ENCODE peak calls at places on chromosomes 3 and 15, in seven cellular contexts. B is body of pancreas, E is testis, H is OCI-LY7, D is upper lobe of left lung, Y is endothelial cell of umbilical vein, T is brain microvascular endothelial cell. O is an unnamed sample.

GRCh38 chr3:54033761-54034160 is 88.6 kb upstream of the CACNA2D3 start:
- DNase-seq in B (no peak), E (peak; percentile 56), H (no peak), D (peak; percentile 29), Y (no peak), T (no peak), O (no peak)

GRCh38 chr3:11228041-11228440 is 44.2 kb upstream of the ATG7 start:
- DNase-seq in B (no peak), E (peak; percentile 38), H (no peak), D (no peak), Y (no peak), T (no peak), O (no peak)

GRCh38 chr3:126245811-126246727 is 65.7 kb upstream of the ALDH1L1 start:
- DNase-seq in B (peak; percentile 66), E (peak; percentile 78), H (peak; percentile 66), D (peak; percentile 81), Y (peak; percentile 54), T (peak; percentile 57), O (no peak)

GRCh38 chr3:18738393-18739097 is 313.4 kb upstream of the SATB1 start:
- DNase-seq in B (no peak), E (no peak), H (no peak), D (no peak), Y (no peak), T (no peak), O (no peak)

GRCh38 chr3:119181765-119182164 is 8.4 kb downstream of the UPK1B start:
- DNase-seq in B (peak; percentile 20), E (no peak), H (no peak), D (no peak), Y (no peak), T (peak; percentile 29), O (no peak)

GRCh38 chr3:31106204-31106603 is 211.7 kb upstream of the GADL1 start:
- DNase-seq in B (no peak), E (no peak), H (peak; percentile 9), D (no peak), Y (no peak), T (peak; percentile 64), O (no peak)

GRCh38 chr15:40388941-40389823 is 6.7 kb downstream of the KNSTRN start:
- DNase-seq in B (no peak), E (no peak), H (no peak), D (no peak), Y (no peak), T (no peak), O (no peak)

GRCh38 chr3:188578579-188579363 is 424.8 kb downstream of the LPP start:
- DNase-seq in B (peak; percentile 30), E (peak; percentile 67), H (peak; percentile 30), D (no peak), Y (peak; percentile 7), T (peak; percentile 73), O (peak; percentile 94)

GRCh38 chr15:70781236-70781635 is 17.9 kb upstream of the UACA start:
- DNase-seq in B (no peak), E (no peak), H (no peak), D (no peak), Y (no peak), T (no peak), O (no peak)

GRCh38 chr15:100340721-100341661 is 784 bp downstream of the ADAMTS17 start:
- DNase-seq in B (peak; percentile 43), E (no peak), H (no peak), D (peak; percentile 90), Y (no peak), T (no peak), O (no peak)

GRCh38 chr3:19799115-19799514 is 134.9 kb downstream of the EFHB start:
- DNase-seq in B (no peak), E (no peak), H (no peak), D (no peak), Y (no peak), T (no peak), O (no peak)

GRCh38 chr3:54822206-54822605 is 105.7 kb downstream of the LRTM1 start:
- DNase-seq in B (peak; percentile 18), E (peak; percentile 27), H (no peak), D (no peak), Y (no peak), T (peak; percentile 4), O (no peak)

GRCh38 chr3:124572851-124573405 is 157.3 kb upstream of the UMPS start:
- DNase-seq in B (no peak), E (no peak), H (no peak), D (no peak), Y (no peak), T (no peak), O (no peak)

GRCh38 chr15:49313650-49314049 is 109.4 kb upstream of the FGF7 start:
- DNase-seq in B (no peak), E (no peak), H (no peak), D (no peak), Y (no peak), T (peak; percentile 70), O (no peak)

GRCh38 chr3:160485931-160486330 is 36.3 kb upstream of the TRIM59 start:
- DNase-seq in B (no peak), E (no peak), H (no peak), D (no peak), Y (peak; percentile 28), T (no peak), O (no peak)

GRCh38 chr15:79966634-79967330 is 4.2 kb downstream of the BCL2A1 start:
- DNase-seq in B (no peak), E (no peak), H (no peak), D (no peak), Y (no peak), T (no peak), O (no peak)
- TF ChIP-seq CTCF in B (no peak), E (no peak), H (no peak), D (no peak), Y (no peak), T (no peak), O (no peak)

GRCh38 chr3:150739200-150739863 is 23.6 kb downstream of the SIAH2 start:
- DNase-seq in B (no peak), E (no peak), H (no peak), D (no peak), Y (no peak), T (no peak), O (no peak)
- H3K27ac ChIP-seq in B (peak overlapping the region; percentile 72), E (no peak overlapping the region), H (peak overlapping the region; percentile 37), D (no peak overlapping the region), Y (no peak overlapping the region), T (no peak overlapping the region), O (no peak overlapping the region)

GRCh38 chr15:29873264-29873663 is 51.0 kb upstream of the TJP1 start:
- DNase-seq in B (no peak), E (no peak), H (no peak), D (no peak), Y (no peak), T (peak; percentile 22), O (no peak)

GRCh38 chr15:29870495-29871151 is 48.4 kb upstream of the TJP1 start:
- DNase-seq in B (peak; percentile 21), E (peak; percentile 82), H (no peak), D (peak; percentile 26), Y (no peak), T (no peak), O (no peak)

GRCh38 chr15:29873942-29874341 is 51.7 kb upstream of the TJP1 start:
- DNase-seq in B (no peak), E (no peak), H (no peak), D (no peak), Y (no peak), T (no peak), O (no peak)

GRCh38 chr15:29872716-29873115 is 50.4 kb upstream of the TJP1 start:
- DNase-seq in B (peak; percentile 45), E (no peak), H (no peak), D (no peak), Y (no peak), T (no peak), O (no peak)

GRCh38 chr15:29871401-29871800 is 49.1 kb upstream of the TJP1 start:
- DNase-seq in B (peak; percentile 16), E (peak; percentile 76), H (no peak), D (peak; percentile 62), Y (peak; percentile 28), T (peak; percentile 43), O (peak; percentile 28)
- H3K4me3 ChIP-seq in B (no peak overlapping the region), E (no peak overlapping the region), H (no peak overlapping the region), D (no peak overlapping the region), Y (no peak overlapping the region), T (no peak overlapping the region), O (peak overlapping the region; percentile 23)

GRCh38 chr3:184129012-184129411 is 6.1 kb upstream of the EIF2B5 start:
- DNase-seq in B (no peak), E (peak; percentile 56), H (peak; percentile 49), D (no peak), Y (peak; percentile 36), T (peak; percentile 54), O (no peak)
- TF ChIP-seq CTCF in B (no peak), E (no peak), H (peak; percentile 78), D (peak; percentile 20), Y (peak; percentile 41), T (peak; percentile 69), O (no peak)

GRCh38 chr15:44385344-44385942 is 42.0 kb upstream of the CTDSPL2 start:
- DNase-seq in B (no peak), E (no peak), H (no peak), D (no peak), Y (no peak), T (no peak), O (no peak)
- H3K27ac ChIP-seq in B (no peak overlapping the region), E (no peak overlapping the region), H (no peak overlapping the region), D (no peak overlapping the region), Y (no peak overlapping the region), T (peak overlapping the region; percentile 65), O (no peak overlapping the region)

GRCh38 chr3:51673802-51674654 is 3.0 kb downstream of the TEX264 start:
- DNase-seq in B (no peak), E (no peak), H (no peak), D (no peak), Y (no peak), T (no peak), O (peak; percentile 56)
- H3K4me3 ChIP-seq in B (no peak overlapping the region), E (no peak overlapping the region), H (no peak overlapping the region), D (no peak overlapping the region), Y (no peak overlapping the region), T (no peak overlapping the region), O (no peak overlapping the region)

GRCh38 chr15:77535845-77536244 is 96.9 kb downstream of the LINGO1 start:
- DNase-seq in B (no peak), E (no peak), H (peak; percentile 19), D (no peak), Y (no peak), T (no peak), O (no peak)
- TF ChIP-seq CTCF in B (no peak), E (no peak), H (no peak), D (no peak), Y (no peak), T (no peak), O (no peak)

DNA sequence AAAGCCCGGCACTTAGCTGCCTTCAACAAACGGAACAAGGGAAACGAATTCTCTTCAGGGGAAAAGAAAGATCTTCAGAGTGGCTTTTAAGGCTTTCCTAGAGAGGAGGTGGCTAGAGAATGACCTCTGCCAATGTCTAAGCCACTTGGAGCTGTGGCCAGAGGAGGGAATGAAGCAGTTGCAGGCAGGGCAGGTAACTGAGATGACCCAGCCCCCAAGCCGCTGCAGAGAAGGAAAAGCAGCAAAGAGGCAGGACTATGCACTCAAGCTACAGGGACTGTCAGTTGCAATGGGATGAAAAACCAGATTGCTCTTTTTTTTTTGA is 113.5 kb downstream of the SEC22A start:
- DNase-seq in B (no peak), E (no peak), H (no peak), D (no peak), Y (no peak), T (no peak), O (no peak)
- H3K27ac ChIP-seq in B (no peak overlapping the region), E (no peak overlapping the region), H (no peak overlapping the region), D (no peak overlapping the region), Y (no peak overlapping the region), T (no peak overlapping the region), O (no peak overlapping the region)

GRCh38 chr3:169241575-169241927 is 422.0 kb downstream of the MECOM start:
- DNase-seq in B (no peak), E (no peak), H (no peak), D (no peak), Y (peak; percentile 90), T (no peak), O (no peak)
- H3K4me3 ChIP-seq in B (no peak overlapping the region), E (no peak overlapping the region), H (no peak overlapping the region), D (no peak overlapping the region), Y (no peak overlapping the region), T (peak overlapping the region; percentile 59), O (peak overlapping the region; percentile 53)

O was measured in ascending aorta.